ENCODE peak calls at places on chromosomes 12 and 14, in five cellular contexts. W is AG10803, J is NCI-H1417, I is NCI-H1930, D is renal cortical epithelial cell. K is an unnamed sample.

GRCh38 chr12:96719671-96720362 is 187.2 kb upstream of the NEDD1 start:
- DNase-seq in W (peak; percentile 11), J (peak; percentile 87), I (no peak), D (peak; percentile 19), K (peak; percentile 91)

GRCh38 chr14:29814153-29815057 is 113.2 kb downstream of the PRKD1 start:
- DNase-seq in W (no peak), J (no peak), I (no peak), D (no peak), K (peak; percentile 30)

GRCh38 chr12:122024132-122024785 is 2.6 kb downstream of the BCL7A start:
- DNase-seq in W (no peak), J (peak; percentile 31), I (no peak), D (peak; percentile 92), K (no peak)

GRCh38 chr12:31662176-31662849 is 2.8 kb downstream of the ETFBKMT start:
- DNase-seq in W (no peak), J (no peak), I (no peak), D (no peak), K (no peak)

GRCh38 chr12:52884526-52885293 is 20.2 kb downstream of the KRT8 start:
- DNase-seq in W (peak; percentile 34), J (peak; percentile 85), I (peak; percentile 25), D (peak; percentile 14), K (peak; percentile 75)

GRCh38 chr12:127726928-127727327 is 540.0 kb upstream of the TMEM132C start:
- DNase-seq in W (peak; percentile 12), J (no peak), I (no peak), D (no peak), K (no peak)

GRCh38 chr14:94571395-94571794 is 9.8 kb upstream of the SERPINA5 start:
- DNase-seq in W (no peak), J (no peak), I (no peak), D (no peak), K (no peak)

GRCh38 chr12:96035283-96036236 is at the start of gene LTA4H:
- DNase-seq in W (peak; percentile 97), J (peak; percentile 100), I (peak; percentile 99), D (peak; percentile 97), K (peak; percentile 99)

GRCh38 chr12:84912191-84913142 is at the start of gene SLC6A15:
- DNase-seq in W (peak; percentile 75), J (peak; percentile 97), I (peak; percentile 53), D (no peak), K (peak; percentile 87)

GRCh38 chr14:105322791-105323556 is 8.4 kb downstream of the PACS2 start:
- DNase-seq in W (no peak), J (no peak), I (no peak), D (no peak), K (no peak)

GRCh38 chr12:104792570-104792969 is 165.5 kb downstream of the SLC41A2 start:
- DNase-seq in W (peak; percentile 91), J (no peak), I (no peak), D (peak; percentile 85), K (no peak)

GRCh38 chr12:8644345-8645248 is 18.0 kb downstream of the MFAP5 start:
- DNase-seq in W (no peak), J (no peak), I (no peak), D (peak; percentile 66), K (no peak)

GRCh38 chr14:100534528-100535286 is 52.5 kb downstream of the BEGAIN start:
- DNase-seq in W (no peak), J (no peak), I (no peak), D (no peak), K (no peak)

GRCh38 chr12:93766802-93767523 is 89.8 kb downstream of the CRADD start:
- DNase-seq in W (peak; percentile 79), J (peak; percentile 63), I (peak; percentile 6), D (peak; percentile 44), K (peak; percentile 35)

GRCh38 chr12:57771271-57771872 is 533 bp downstream of the METTL1 start:
- DNase-seq in W (peak; percentile 85), J (no peak), I (peak; percentile 69), D (peak; percentile 78), K (peak; percentile 91)

GRCh38 chr12:96445743-96446655 is 43.4 kb upstream of the CFAP54 start:
- DNase-seq in W (peak; percentile 71), J (no peak), I (no peak), D (peak; percentile 84), K (no peak)

GRCh38 chr12:39993261-39993660 is 112.6 kb downstream of the SLC2A13 start:
- DNase-seq in W (no peak), J (peak; percentile 27), I (no peak), D (no peak), K (no peak)